ENCODE peak calls at places on chromosomes 2 and 18, in six cellular contexts. P is suprapubic skin, K is fibroblast of mammary gland, E is epithelial cell of esophagus, L is hepatocyte, N is pancreas. C is an unnamed sample.

GRCh38 chr2:237178396-237178795 is 92.7 kb downstream of the COPS8 start:
- DNase-seq in E (peak; percentile 78), P (no peak), K (peak; percentile 97), N (no peak), L (no peak), C (no peak)

GRCh38 chr2:70615222-70615621 is 61.6 kb upstream of the TGFA start:
- DNase-seq in L (no peak), N (no peak), K (no peak), P (no peak), E (no peak), C (no peak)

GRCh38 chr18:58496937-58497336 is 132.0 kb downstream of the ALPK2 start:
- DNase-seq in E (peak; percentile 40), L (no peak), N (no peak), K (peak; percentile 16), P (no peak), C (no peak)

GRCh38 chr18:61322265-61322873 is 10.9 kb upstream of the CDH20 start:
- DNase-seq in E (peak; percentile 56), P (no peak), K (peak; percentile 58), N (peak; percentile 35), L (peak; percentile 83), C (peak; percentile 38)

GRCh38 chr2:12071343-12071742 is 324.9 kb downstream of the LPIN1 start:
- DNase-seq in E (no peak), L (no peak), K (no peak), N (no peak), P (no peak), C (no peak)

GRCh38 chr2:86323273-86323672 is 14.2 kb downstream of the REEP1 start:
- DNase-seq in N (no peak), L (no peak), P (no peak), E (no peak), K (no peak), C (no peak)

GRCh38 chr2:128988974-128989373 is 670.3 kb upstream of the HS6ST1 start:
- DNase-seq in N (no peak), K (no peak), P (no peak), E (no peak), L (no peak), C (no peak)

GRCh38 chr2:11553661-11554429 is 20.0 kb downstream of the GREB1 start:
- DNase-seq in L (no peak), E (no peak), P (no peak), N (no peak), K (peak; percentile 32), C (no peak)

GRCh38 chr2:44745460-44745859 is 196.0 kb upstream of the SIX3 start:
- DNase-seq in P (no peak), N (no peak), E (no peak), L (no peak), K (no peak), C (no peak)

GRCh38 chr2:110946892-110947291 is 173.8 kb upstream of the BCL2L11 start:
- DNase-seq in P (no peak), E (no peak), L (no peak), K (peak; percentile 12), N (no peak), C (no peak)

GRCh38 chr2:122132292-122132691 is 376.8 kb downstream of the TSN start:
- DNase-seq in L (no peak), E (no peak), K (peak; percentile 35), N (no peak), P (no peak), C (no peak)

GRCh38 chr2:156625360-156625995 is 189.3 kb downstream of the GPD2 start:
- DNase-seq in L (peak; percentile 7), P (no peak), K (peak; percentile 15), E (no peak), N (no peak), C (no peak)

GRCh38 chr2:148957023-148957422 is 81.5 kb upstream of the LYPD6B start:
- DNase-seq in L (no peak), N (no peak), K (no peak), P (no peak), E (peak; percentile 23), C (no peak)

GRCh38 chr2:239288951-239289481 is 111.8 kb downstream of the HDAC4 start:
- DNase-seq in L (no peak), P (peak; percentile 60), N (no peak), K (no peak), E (no peak), C (no peak)

GRCh38 chr2:153622285-153622684 is 143.7 kb upstream of the RPRM start:
- DNase-seq in E (no peak), L (peak; percentile 17), N (no peak), P (no peak), K (no peak), C (no peak)

GRCh38 chr2:193584001-193584400 is 1389.3 kb upstream of the TMEFF2 start:
- DNase-seq in N (no peak), E (peak; percentile 57), K (peak; percentile 41), P (no peak), L (peak; percentile 23), C (peak; percentile 69)

GRCh38 chr2:214322662-214323061 is 88.2 kb upstream of the VWC2L start:
- DNase-seq in N (no peak), P (no peak), E (peak; percentile 7), K (peak; percentile 36), L (no peak), C (no peak)

GRCh38 chr18:22494771-22495170 is 77.1 kb upstream of the CTAGE1 start:
- DNase-seq in K (peak; percentile 77), E (peak; percentile 35), N (no peak), P (no peak), L (no peak), C (no peak)

GRCh38 chr18:74226666-74227065 is 65.1 kb downstream of the CYB5A start:
- DNase-seq in N (no peak), L (no peak), K (no peak), E (no peak), P (no peak), C (no peak)

GRCh38 chr2:210997373-210997772 is 441.0 kb downstream of the CPS1 start:
- DNase-seq in N (no peak), L (no peak), E (peak; percentile 0), P (no peak), K (peak; percentile 3), C (no peak)

GRCh38 chr2:22037274-22037673 is 913.5 kb downstream of the TDRD15 start:
- DNase-seq in L (peak; percentile 16), P (no peak), E (no peak), K (no peak), N (no peak), C (no peak)

GRCh38 chr2:203672856-203673255 is 33.6 kb upstream of the CD28 start:
- DNase-seq in P (no peak), L (no peak), E (no peak), K (no peak), N (no peak), C (no peak)

GRCh38 chr18:30175061-30175574 is 867.4 kb downstream of the DSC3 start:
- DNase-seq in L (no peak), E (no peak), N (no peak), K (no peak), P (peak; percentile 54), C (no peak)

GRCh38 chr2:171362396-171362795 is 71.4 kb downstream of the METTL8 start:
- DNase-seq in P (no peak), K (no peak), L (no peak), N (no peak), E (no peak), C (no peak)

GRCh38 chr2:86037141-86037794 is 68.4 kb downstream of the POLR1A start:
- DNase-seq in L (no peak), K (peak; percentile 98), P (peak; percentile 80), N (peak; percentile 36), E (peak; percentile 46), C (no peak)

GRCh38 chr2:74959106-74959751 is 786 bp downstream of the POLE4 start:
- DNase-seq in K (no peak), L (no peak), N (peak; percentile 10), P (no peak), E (no peak), C (no peak)

GRCh38 chr2:197838036-197838435 is 33.6 kb downstream of the PLCL1 start:
- DNase-seq in L (no peak), E (no peak), P (no peak), N (no peak), K (peak; percentile 58), C (no peak)

GRCh38 chr2:241890524-241891235 is 21.2 kb downstream of the RTP5 start:
- DNase-seq in P (no peak), L (no peak), N (peak; percentile 68), E (peak; percentile 11), K (no peak), C (no peak)

GRCh38 chr2:42513252-42513918 is 19.6 kb upstream of the KCNG3 start:
- DNase-seq in K (peak; percentile 71), L (peak; percentile 72), P (no peak), N (peak; percentile 49), E (peak; percentile 70), C (peak; percentile 42)

GRCh38 chr18:43129946-43130523 is 14.6 kb upstream of the RIT2 start:
- DNase-seq in L (no peak), N (no peak), K (peak; percentile 39), P (no peak), E (no peak), C (no peak)
- H3K4me3 ChIP-seq in L (no peak overlapping the region), N (no peak overlapping the region), K (peak overlapping the region; percentile 17), P (peak overlapping the region; percentile 20), E (no peak overlapping the region), C (no peak overlapping the region)

DNA sequence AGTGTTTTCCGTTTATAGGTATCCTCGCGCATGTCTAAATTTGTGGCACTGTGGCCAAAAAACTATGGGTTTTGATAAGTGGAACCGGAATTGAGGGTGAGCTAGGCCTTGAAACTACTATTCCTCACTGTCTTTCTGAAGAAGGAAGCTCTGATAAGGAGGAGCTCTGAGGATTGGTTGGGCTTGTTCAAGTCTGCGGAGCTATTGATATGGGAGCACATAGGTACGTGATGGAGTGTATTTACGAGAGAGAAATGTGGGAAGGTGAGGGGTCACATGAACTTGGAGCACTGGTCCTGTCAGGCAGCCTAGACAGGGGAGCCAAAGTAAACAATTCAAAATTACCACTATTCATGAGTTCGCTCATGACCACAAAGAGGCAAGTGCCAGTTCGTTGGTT is 131.4 kb downstream of the BABAM2 start:
- DNase-seq in E (no peak), K (no peak), P (no peak), L (no peak), N (no peak), C (no peak)
- TF ChIP-seq CTCF in E (no peak), K (no peak), P (no peak), L (no peak), N (no peak), C (no peak)

DNA sequence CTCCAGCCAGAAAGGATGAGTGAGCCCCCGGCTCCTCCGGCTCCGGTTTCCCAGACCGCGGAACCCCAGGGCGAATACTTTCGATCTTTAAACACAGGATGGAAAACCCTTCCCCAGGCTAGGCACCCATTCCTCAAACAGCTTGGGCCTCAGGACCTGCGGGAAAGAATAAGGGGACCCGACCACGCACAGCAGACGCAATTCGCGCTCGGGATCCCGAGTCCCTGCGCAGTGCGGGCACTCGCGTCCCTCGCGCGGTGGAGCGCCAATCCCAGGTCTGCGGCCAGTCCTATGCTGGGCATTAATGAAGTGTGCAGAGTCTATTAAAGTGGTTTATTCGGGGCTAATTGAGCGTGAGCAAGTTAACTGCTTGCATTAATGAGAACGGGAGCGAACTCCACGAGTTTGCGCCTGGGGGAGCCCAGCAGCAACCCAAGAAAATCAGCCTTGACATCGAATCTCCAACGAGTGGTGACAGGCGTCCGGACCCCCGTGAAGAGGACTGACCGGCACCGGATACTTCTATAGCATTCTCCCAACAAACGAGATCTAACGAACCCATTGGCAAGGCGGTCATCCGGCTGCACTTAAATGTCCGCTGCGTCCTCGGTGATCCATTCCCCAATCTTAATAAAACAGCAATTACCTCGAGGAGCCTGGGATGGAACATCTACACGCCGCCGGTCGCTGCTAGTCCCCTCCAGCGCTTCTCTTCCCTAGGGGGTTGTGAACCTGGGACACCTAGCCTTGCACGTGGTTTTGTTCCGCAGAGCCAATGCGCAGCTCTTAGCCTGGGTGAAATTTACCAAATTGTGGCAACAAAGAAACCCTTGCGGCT is 1.7 kb downstream of the OSR1 start:
- DNase-seq in E (peak; percentile 10), L (no peak), K (no peak), P (no peak), N (no peak), C (no peak)
- H3K4me3 ChIP-seq in E (peak overlapping the region; percentile 66), L (peak overlapping the region; percentile 74), K (peak overlapping the region; percentile 91), P (peak overlapping the region; percentile 51), N (no peak overlapping the region), C (no peak overlapping the region)

GRCh38 chr2:183348492-183348891 is 224.2 kb downstream of the NUP35 start:
- DNase-seq in E (no peak), L (no peak), K (no peak), P (no peak), N (no peak), C (no peak)
- TF ChIP-seq CTCF in E (peak; percentile 23), L (no peak), K (no peak), P (no peak), N (no peak), C (no peak)

C was measured in Caco-2.